ENCODE peak calls at places on chromosomes 6 and 20, in eight cellular contexts. J is PC-9, T is right atrium auricular region, W is choroid plexus epithelial cell, G is GM20000, S is T-helper 1 cell, A is globus pallidus, U is amniotic stem cell. I is an unnamed sample.

GRCh38 chr20:52454660-52455059 is 263.1 kb upstream of the ZFP64 start:
- DNase-seq in J (no peak), T (no peak), W (peak), G (no peak), S (no peak), A (no peak), U (no peak), I (no peak)

GRCh38 chr20:6086868-6087267 is 33.0 kb upstream of the LRRN4 start:
- DNase-seq in J (no peak), T (no peak), W (no peak), G (no peak), S (no peak), A (no peak), U (no peak), I (no peak)

GRCh38 chr6:149696904-149697303 is 21.0 kb downstream of the LATS1 start:
- DNase-seq in J (no peak), T (no peak), W (peak), G (no peak), S (no peak), A (no peak), U (peak), I (no peak)

GRCh38 chr6:169230322-169230665 is 23.4 kb downstream of the THBS2 start:
- DNase-seq in J (no peak), T (peak), W (no peak), G (no peak), S (no peak), A (no peak), U (no peak), I (no peak)

GRCh38 chr6:8707956-8708772 is 272.8 kb upstream of the SLC35B3 start:
- DNase-seq in J (peak), T (no peak), W (peak), G (no peak), S (no peak), A (peak), U (peak), I (peak)

GRCh38 chr20:46970937-46971630 is 76.4 kb downstream of the EYA2 start:
- DNase-seq in J (no peak), T (no peak), W (peak), G (no peak), S (no peak), A (peak), U (peak), I (peak)

GRCh38 chr20:48294942-48295341 is 509.7 kb upstream of the SULF2 start:
- DNase-seq in J (no peak), T (no peak), W (no peak), G (no peak), S (no peak), A (no peak), U (no peak), I (peak)

GRCh38 chr20:49794336-49795124 is 18.1 kb upstream of the SLC9A8 start:
- DNase-seq in J (peak), T (no peak), W (no peak), G (no peak), S (no peak), A (no peak), U (no peak), I (no peak)

GRCh38 chr6:34982424-34982852 is 93.4 kb downstream of the ANKS1A start:
- DNase-seq in J (no peak), T (no peak), W (peak), G (peak), S (no peak), A (peak), U (no peak), I (peak)

GRCh38 chr6:35716798-35717197 is 20.0 kb upstream of the ARMC12 start:
- DNase-seq in J (no peak), T (no peak), W (no peak), G (no peak), S (no peak), A (no peak), U (no peak), I (no peak)

GRCh38 chr6:14885471-14885987 is 360.3 kb upstream of the JARID2 start:
- DNase-seq in J (no peak), T (no peak), W (no peak), G (no peak), S (no peak), A (no peak), U (no peak), I (no peak)

GRCh38 chr6:155261146-155261900 is 2.5 kb upstream of the CLDN20 start:
- DNase-seq in J (no peak), T (no peak), W (no peak), G (no peak), S (no peak), A (no peak), U (no peak), I (no peak)

GRCh38 chr20:46808565-46808964 is 86.1 kb upstream of the EYA2 start:
- DNase-seq in J (no peak), T (no peak), W (no peak), G (no peak), S (no peak), A (no peak), U (no peak), I (no peak)

GRCh38 chr20:25012616-25013189 is 20.2 kb upstream of the APMAP start:
- DNase-seq in J (no peak), T (no peak), W (no peak), G (no peak), S (no peak), A (no peak), U (no peak), I (no peak)

GRCh38 chr6:30767944-30768301 is 23.6 kb upstream of the IER3 start:
- DNase-seq in J (no peak), T (no peak), W (no peak), G (no peak), S (no peak), A (no peak), U (no peak), I (no peak)

GRCh38 chr20:5170341-5170740 is 43.5 kb downstream of the CDS2 start:
- DNase-seq in J (no peak), T (no peak), W (no peak), G (no peak), S (no peak), A (no peak), U (no peak), I (peak)

GRCh38 chr6:37698264-37699137 is 818 bp upstream of the MDGA1 start:
- DNase-seq in J (peak), T (no peak), W (peak), G (peak), S (peak), A (no peak), U (no peak), I (no peak)

GRCh38 chr6:96837138-96837971 is at the start of gene GPR63:
- DNase-seq in J (peak), T (no peak), W (peak), G (peak), S (peak), A (peak), U (peak), I (peak)

GRCh38 chr20:25547063-25547462 is 38.3 kb downstream of the NINL start:
- DNase-seq in J (no peak), T (no peak), W (no peak), G (no peak), S (no peak), A (no peak), U (no peak), I (no peak)

GRCh38 chr20:3980260-3981131 is 34.9 kb downstream of the RNF24 start:
- DNase-seq in J (no peak), T (no peak), W (peak), G (no peak), S (no peak), A (no peak), U (peak), I (no peak)

GRCh38 chr20:20073851-20074252 is 21.5 kb downstream of the CFAP61 start:
- DNase-seq in J (no peak), T (no peak), W (no peak), G (no peak), S (no peak), A (no peak), U (no peak), I (peak)

GRCh38 chr6:99348823-99349619 is 453 bp downstream of the FAXC start:
- DNase-seq in J (no peak), T (no peak), W (no peak), G (no peak), S (no peak), A (no peak), U (no peak), I (peak)

GRCh38 chr6:156658596-156659316 is 118.4 kb upstream of the ARID1B start:
- DNase-seq in J (no peak), T (no peak), W (no peak), G (no peak), S (no peak), A (no peak), U (no peak), I (no peak)

GRCh38 chr6:124947821-124948451 is 14.3 kb upstream of the RNF217 start:
- DNase-seq in J (no peak), T (no peak), W (no peak), G (no peak), S (no peak), A (no peak), U (no peak), I (no peak)

GRCh38 chr20:44532248-44532980 is 10.5 kb upstream of the SERINC3 start:
- DNase-seq in J (no peak), T (no peak), W (no peak), G (peak), S (no peak), A (no peak), U (no peak), I (peak)

GRCh38 chr20:37344506-37345338 is 1.2 kb upstream of the SRC start:
- DNase-seq in J (peak), T (no peak), W (no peak), G (no peak), S (no peak), A (no peak), U (no peak), I (no peak)

GRCh38 chr20:35340436-35340835 is 48.2 kb upstream of the FAM83C start:
- DNase-seq in J (no peak), T (no peak), W (no peak), G (no peak), S (no peak), A (no peak), U (no peak), I (no peak)

GRCh38 chr6:135227349-135227748 is 46.2 kb downstream of the MYB start:
- DNase-seq in J (no peak), T (no peak), W (no peak), G (no peak), S (no peak), A (no peak), U (no peak), I (no peak)

GRCh38 chr6:93940381-93940780 is 521.0 kb upstream of the EPHA7 start:
- DNase-seq in J (no peak), T (no peak), W (no peak), G (no peak), S (no peak), A (no peak), U (no peak), I (no peak)

GRCh38 chr6:7267071-7267470 is 45.9 kb downstream of the SSR1 start:
- DNase-seq in J (no peak), T (peak), W (no peak), G (no peak), S (no peak), A (no peak), U (no peak), I (no peak)

GRCh38 chr6:158211273-158212055 is 43.3 kb downstream of the GTF2H5 start:
- DNase-seq in J (no peak), T (no peak), W (peak), G (no peak), S (no peak), A (no peak), U (no peak), I (no peak)

GRCh38 chr6:110049696-110050465 is 71.8 kb downstream of the GPR6 start:
- DNase-seq in J (no peak), T (no peak), W (no peak), G (no peak), S (no peak), A (no peak), U (no peak), I (no peak)

GRCh38 chr6:43774776-43775583 is 5.0 kb downstream of the VEGFA start:
- DNase-seq in J (peak), T (peak), W (peak), G (peak), S (peak), A (no peak), U (peak), I (peak)

GRCh38 chr6:169932491-169932890 is 181.1 kb downstream of the ERMARD start:
- DNase-seq in J (no peak), T (peak), W (no peak), G (no peak), S (no peak), A (no peak), U (no peak), I (no peak)

GRCh38 chr20:14888172-14888571 is 550.8 kb upstream of the FLRT3 start:
- DNase-seq in J (no peak), T (no peak), W (no peak), G (no peak), S (no peak), A (no peak), U (no peak), I (peak)

I was measured in G401.